ENCODE peak calls at places on chromosome 2, in four cellular contexts. R is GM12878, H is H1, K is HepG2. W is an unnamed sample.

GRCh38 chr2:25821225-25822056 is 56.8 kb downstream of the ASXL2 start:
- DNase-seq in K (no peak), H (no peak), R (no peak), W (no peak)

GRCh38 chr2:33475381-33476099 is 909 bp upstream of the RASGRP3 start:
- DNase-seq in R (no peak), H (peak), K (peak), W (peak)

GRCh38 chr2:231545105-231545902 is 15.1 kb upstream of the NMUR1 start:
- DNase-seq in K (no peak), R (peak), H (no peak), W (no peak)

GRCh38 chr2:108534577-108535379 is 508 bp downstream of the LIMS1 start:
- DNase-seq in K (peak), R (no peak), H (no peak), W (no peak)

GRCh38 chr2:64727013-64727767 is 73.5 kb upstream of the SERTAD2 start:
- DNase-seq in R (peak), K (no peak), H (no peak), W (no peak)

GRCh38 chr2:39548971-39549370 is 111.9 kb upstream of the MAP4K3 start:
- DNase-seq in H (no peak), K (no peak), R (no peak), W (no peak)

GRCh38 chr2:217897091-217897715 is 105.6 kb downstream of the TNS1 start:
- DNase-seq in K (no peak), H (no peak), R (no peak), W (no peak)

GRCh38 chr2:212708346-212708745 is 169.7 kb upstream of the ERBB4 start:
- DNase-seq in R (no peak), H (no peak), K (no peak), W (no peak)

GRCh38 chr2:231162036-231162345 is 36.4 kb upstream of the ARMC9 start:
- DNase-seq in R (no peak), H (no peak), K (no peak), W (no peak)

GRCh38 chr2:66573412-66573811 is 138.5 kb downstream of the MEIS1 start:
- DNase-seq in R (no peak), K (no peak), H (no peak), W (no peak)

GRCh38 chr2:100812141-100812540 is 7.8 kb upstream of the NPAS2 start:
- DNase-seq in K (no peak), H (no peak), R (no peak), W (no peak)

GRCh38 chr2:143936758-143937562 is 583.0 kb downstream of the ZEB2 start:
- DNase-seq in H (peak), R (no peak), K (no peak), W (peak)

GRCh38 chr2:188668017-188668663 is 306.0 kb upstream of the COL3A1 start:
- DNase-seq in H (no peak), R (no peak), K (no peak), W (no peak)

GRCh38 chr2:13522917-13523821 is 806.4 kb downstream of the TRIB2 start:
- DNase-seq in K (no peak), H (no peak), R (peak), W (no peak)

GRCh38 chr2:70468898-70469297 is 84.7 kb downstream of the TGFA start:
- DNase-seq in H (no peak), R (no peak), K (no peak), W (no peak)

GRCh38 chr2:145957929-145958328 is 1438.0 kb upstream of the ZEB2 start:
- DNase-seq in K (no peak), H (no peak), R (no peak), W (no peak)

GRCh38 chr2:7845332-7845731 is 836.5 kb upstream of the ID2 start:
- DNase-seq in K (peak), H (no peak), R (no peak), W (no peak)

GRCh38 chr2:127108090-127108523 is 1.2 kb upstream of the BIN1 start:
- DNase-seq in K (no peak), R (no peak), H (no peak), W (no peak)

GRCh38 chr2:154992826-154993225 is 294.3 kb downstream of the KCNJ3 start:
- DNase-seq in R (no peak), K (no peak), H (no peak), W (no peak)
- TF ChIP-seq SUZ12 in R (no peak), K (no peak), H (no peak), W (no peak)

GRCh38 chr2:132668986-132669853 is 785 bp downstream of the LYPD1 start:
- DNase-seq in H (no peak), K (no peak), R (no peak), W (no peak)

GRCh38 chr2:132667716-132668115 is 2.3 kb downstream of the LYPD1 start:
- DNase-seq in H (no peak), R (no peak), K (no peak), W (no peak)

GRCh38 chr2:132669854-132670103 is 226 bp downstream of the LYPD1 start:
- DNase-seq in K (no peak), R (no peak), H (no peak), W (no peak)

GRCh38 chr2:132670104-132670960 is at the start of gene LYPD1:
- DNase-seq in R (no peak), H (no peak), K (no peak), W (no peak)

DNA sequence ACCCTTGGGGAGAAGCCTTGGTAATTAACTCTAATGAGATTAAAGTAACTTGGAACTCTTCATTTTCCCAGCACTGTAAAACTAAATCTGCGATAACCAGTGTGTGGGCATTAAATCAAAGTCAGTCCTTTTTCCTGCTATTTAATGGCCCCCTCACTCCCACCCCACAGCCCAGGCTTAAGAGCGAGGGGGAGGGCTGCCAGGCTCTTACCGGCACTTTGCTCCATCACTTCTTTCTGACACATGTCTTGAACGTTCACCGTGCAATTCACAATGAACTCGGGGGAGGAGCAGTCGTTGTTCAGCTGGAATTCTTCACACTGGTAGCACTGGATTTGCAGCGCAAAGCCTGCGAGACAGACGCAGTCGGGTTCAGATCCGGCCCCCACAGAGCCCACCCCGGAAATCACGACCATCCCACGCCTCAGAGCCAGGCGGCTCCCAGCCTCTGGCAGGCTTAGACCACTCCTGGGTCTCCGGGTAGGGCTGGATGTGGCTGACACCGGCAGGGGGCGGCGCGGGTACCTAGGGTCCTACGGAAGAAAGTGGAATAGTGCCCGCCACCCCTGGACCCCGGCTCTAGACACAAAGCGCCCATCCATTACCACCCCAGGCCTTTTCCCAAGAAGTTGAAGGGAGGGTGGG is 1.7 kb downstream of the LYPD1 start:
- DNase-seq in K (no peak), H (no peak), R (no peak), W (no peak)
- TF ChIP-seq YY1 in K (no peak), H (no peak), R (no peak), W (no peak)

GRCh38 chr2:84874381-84875212 is 6.3 kb downstream of the TRABD2A start:
- DNase-seq in H (no peak), K (no peak), R (no peak), W (no peak)

GRCh38 chr2:84876369-84876768 is 4.5 kb downstream of the TRABD2A start:
- DNase-seq in H (no peak), R (no peak), K (no peak), W (no peak)

GRCh38 chr2:84878459-84878858 is 2.4 kb downstream of the TRABD2A start:
- DNase-seq in R (no peak), K (peak), H (no peak), W (no peak)

GRCh38 chr2:84873350-84873749 is 7.5 kb downstream of the TRABD2A start:
- DNase-seq in H (no peak), R (no peak), K (no peak), W (no peak)

GRCh38 chr2:84875213-84875560 is 5.7 kb downstream of the TRABD2A start:
- DNase-seq in H (no peak), K (no peak), R (no peak), W (no peak)
- TF ChIP-seq SUZ12 in H (no peak), K (no peak), R (no peak), W (no peak)

GRCh38 chr2:162113771-162114168 is 38.3 kb downstream of the GCG start:
- DNase-seq in K (peak), H (no peak), R (no peak), W (no peak)

GRCh38 chr2:162115076-162115475 is 37.0 kb downstream of the GCG start:
- DNase-seq in K (no peak), H (no peak), R (no peak), W (no peak)

GRCh38 chr2:162114291-162114690 is 37.8 kb downstream of the GCG start:
- DNase-seq in H (no peak), R (no peak), K (no peak), W (no peak)

GRCh38 chr2:162116372-162116771 is 35.7 kb downstream of the GCG start:
- DNase-seq in R (no peak), K (peak), H (no peak), W (no peak)

DNA sequence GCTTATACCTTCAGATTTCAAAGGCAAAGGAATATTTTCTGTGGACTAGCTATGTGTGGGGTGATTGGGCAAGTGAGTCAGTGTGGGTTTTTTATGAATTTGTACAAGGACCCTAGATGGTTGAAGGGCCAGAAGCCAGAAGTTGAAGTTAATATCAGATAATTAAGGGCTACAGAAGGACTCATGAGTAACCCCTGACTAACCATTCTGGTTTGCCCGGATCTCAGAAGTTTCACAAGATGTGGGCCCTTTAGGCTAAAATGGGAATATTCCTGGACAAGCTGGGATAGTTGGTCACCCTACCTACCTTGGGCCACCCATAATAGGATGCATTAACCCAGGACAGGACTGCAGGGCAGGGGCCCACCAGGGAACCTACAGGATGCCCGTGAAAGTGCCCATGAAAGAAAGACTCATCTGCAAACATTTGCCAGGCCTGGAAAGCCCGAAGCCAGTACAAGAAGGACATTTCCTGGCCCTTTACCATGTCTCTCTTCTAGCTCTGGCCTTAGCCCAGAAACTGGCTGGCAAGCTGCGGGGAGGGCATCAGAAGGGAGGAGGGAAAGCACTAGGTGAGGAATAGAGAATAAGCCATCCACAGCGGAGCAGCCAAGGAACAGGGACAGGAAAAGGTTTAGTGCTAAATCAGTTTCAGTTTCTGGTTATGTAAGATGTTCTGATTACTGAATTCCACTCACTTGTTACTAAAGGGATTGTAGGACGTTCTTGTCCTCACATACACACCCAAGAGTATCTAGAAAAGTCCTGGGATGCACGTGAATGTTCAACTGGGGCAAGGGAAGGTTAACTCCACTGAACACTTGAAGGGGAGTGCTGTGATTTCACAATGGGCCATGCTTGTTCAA is 33.6 kb downstream of the GCG start:
- DNase-seq in R (no peak), H (no peak), K (no peak), W (no peak)
- TF ChIP-seq YY1 in R (no peak), H (no peak), K (no peak), W (no peak)

GRCh38 chr2:148828941-148829340 is 46.1 kb upstream of the KIF5C start:
- DNase-seq in H (no peak), K (no peak), R (no peak), W (no peak)
- TF ChIP-seq SUZ12 in H (no peak), K (no peak), R (no peak), W (no peak)

DNA sequence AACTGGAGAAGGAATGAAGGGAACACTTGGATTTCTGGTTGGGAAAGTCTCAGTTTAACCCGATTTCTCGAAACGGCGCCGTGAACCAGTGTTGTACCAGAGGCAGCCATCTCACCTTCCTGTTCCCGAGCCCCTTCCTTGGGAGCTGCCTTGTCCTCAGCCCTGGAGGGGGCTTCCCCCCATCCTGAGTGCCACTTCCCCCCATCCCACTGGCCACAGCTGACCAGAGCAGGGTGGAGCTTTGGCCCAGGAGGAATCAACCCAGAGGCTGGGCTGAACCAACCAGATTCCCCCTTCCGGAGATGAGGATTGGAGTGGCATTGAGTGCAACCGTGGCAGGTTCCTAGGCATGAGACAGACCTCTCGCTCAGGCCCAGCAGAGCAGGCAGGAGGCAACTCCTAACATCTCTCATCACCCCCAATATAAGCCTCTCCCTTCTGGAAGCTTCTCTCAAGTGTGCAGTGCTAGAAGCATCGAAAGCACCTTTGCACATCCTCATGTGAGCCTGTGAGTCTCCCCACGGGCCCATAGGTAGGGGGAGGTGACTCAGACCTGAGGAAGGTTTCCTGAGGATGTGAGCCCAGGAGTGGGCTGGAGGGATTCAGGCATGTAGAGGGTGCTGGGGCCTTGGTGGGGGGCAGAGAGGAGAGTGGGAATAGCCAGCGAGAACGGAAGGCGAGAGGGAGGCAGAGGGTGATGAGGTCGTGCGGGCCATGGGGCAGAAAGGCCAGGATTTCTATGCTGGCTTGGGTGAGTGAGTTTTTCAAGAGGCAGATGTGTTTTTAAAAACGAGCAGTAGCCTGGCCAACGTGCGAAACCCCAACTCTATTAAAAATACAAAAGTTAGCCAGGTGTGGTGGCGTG is 11.9 kb downstream of the NGEF start:
- DNase-seq in H (no peak), R (no peak), K (no peak), W (no peak)
- TF ChIP-seq YY1 in H (no peak), R (no peak), K (no peak), W (no peak)

DNA sequence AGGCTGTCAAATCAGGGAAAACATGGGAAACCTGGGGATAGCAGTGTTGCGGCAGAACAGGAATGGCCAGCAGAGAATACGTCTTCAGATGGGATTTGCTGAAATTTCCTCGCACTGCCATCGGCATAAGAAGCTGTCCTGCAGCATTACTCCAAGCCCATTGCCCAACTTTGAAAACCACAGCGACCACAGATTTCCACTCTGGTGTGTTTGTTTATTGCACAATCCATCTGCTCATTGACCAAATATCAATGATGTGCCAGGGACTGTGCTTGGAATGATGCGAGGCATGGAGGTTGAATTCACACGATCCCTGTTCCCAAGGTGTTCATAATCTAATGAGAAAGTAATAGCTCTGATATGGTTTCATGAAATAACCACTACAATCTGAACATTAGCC is 383.3 kb upstream of the MYT1L start:
- DNase-seq in R (no peak), H (no peak), K (no peak), W (no peak)
- TF ChIP-seq SUZ12 in R (no peak), H (no peak), K (no peak), W (no peak)

GRCh38 chr2:23531881-23532280 is 146.9 kb downstream of the KLHL29 start:
- DNase-seq in K (no peak), H (no peak), R (no peak), W (no peak)

GRCh38 chr2:23533014-23533730 is 148.2 kb downstream of the KLHL29 start:
- DNase-seq in R (no peak), H (no peak), K (no peak), W (peak)

GRCh38 chr2:23531280-23531679 is 146.3 kb downstream of the KLHL29 start:
- DNase-seq in K (no peak), H (no peak), R (no peak), W (no peak)

GRCh38 chr2:23530909-23531276 is 145.9 kb downstream of the KLHL29 start:
- DNase-seq in K (peak), R (no peak), H (no peak), W (no peak)

GRCh38 chr2:23532311-23533013 is 147.5 kb downstream of the KLHL29 start:
- DNase-seq in R (peak), K (no peak), H (no peak), W (no peak)
- TF ChIP-seq YY1 in R (no peak), K (no peak), H (no peak), W (no peak)

GRCh38 chr2:216679658-216680024 is 15.7 kb downstream of the IGFBP5 start:
- DNase-seq in R (no peak), H (no peak), K (no peak), W (no peak)
- TF ChIP-seq SUZ12 in R (no peak), H (no peak), K (no peak), W (no peak)

GRCh38 chr2:178811901-178812300 is 4.7 kb upstream of the TTN start:
- DNase-seq in K (no peak), R (no peak), H (no peak), W (no peak)

GRCh38 chr2:178806543-178806942 is 680 bp downstream of the TTN start:
- DNase-seq in R (no peak), H (no peak), K (no peak), W (no peak)

GRCh38 chr2:178807227-178808008 is at the start of gene TTN:
- DNase-seq in K (no peak), H (no peak), R (no peak), W (no peak)

GRCh38 chr2:178810422-178810821 is 3.2 kb upstream of the TTN start:
- DNase-seq in R (no peak), K (no peak), H (no peak), W (no peak)

GRCh38 chr2:178811045-178811444 is 3.8 kb upstream of the TTN start:
- DNase-seq in K (no peak), H (no peak), R (no peak), W (no peak)
- TF ChIP-seq YY1 in K (no peak), H (no peak), R (no peak), W (no peak)